ENCODE peak calls at places on chromosomes 6 and 20, in nine cellular contexts. L, R, J, K, V, E, I, W and P are unnamed samples.
A peak's percentile ranks its signal among the peaks of the same experiment; 100 is the strongest.

GRCh38 chr6:122491915-122492537 is 20.4 kb upstream of the SERINC1 start:
- DNase-seq in L (peak; percentile 83), R (peak; percentile 69), J (no peak), K (peak; percentile 36), V (peak; percentile 59), E (peak; percentile 73), I (peak; percentile 69), W (peak; percentile 63), P (peak; percentile 19)

GRCh38 chr6:9360881-9361280 is 925.5 kb upstream of the SLC35B3 start:
- DNase-seq in L (no peak), R (no peak), J (no peak), K (no peak), V (no peak), E (no peak), I (peak; percentile 10), W (no peak), P (no peak)

GRCh38 chr6:132122871-132123270 is 171.7 kb upstream of the CCN2 start:
- DNase-seq in L (no peak), R (no peak), J (no peak), K (no peak), V (peak; percentile 100), E (no peak), I (no peak), W (no peak), P (peak; percentile 81)

GRCh38 chr6:14442250-14442649 is 324.7 kb downstream of the CD83 start:
- DNase-seq in L (no peak), R (no peak), J (no peak), K (no peak), V (no peak), E (no peak), I (no peak), W (no peak), P (no peak)

GRCh38 chr6:141123084-141123483 is 1009.6 kb upstream of the GJE1 start:
- DNase-seq in L (no peak), R (no peak), J (no peak), K (no peak), V (no peak), E (no peak), I (no peak), W (no peak), P (no peak)

GRCh38 chr6:150766201-150766997 is 99.1 kb upstream of the MTHFD1L start:
- DNase-seq in L (no peak), R (no peak), J (no peak), K (no peak), V (peak; percentile 85), E (no peak), I (no peak), W (no peak), P (no peak)

GRCh38 chr6:142833054-142833453 is 111.9 kb downstream of the HIVEP2 start:
- DNase-seq in L (no peak), R (no peak), J (no peak), K (peak; percentile 69), V (no peak), E (peak; percentile 61), I (peak; percentile 87), W (peak; percentile 37), P (peak; percentile 86)

GRCh38 chr6:106527979-106528378 is 101.3 kb downstream of the RTN4IP1 start:
- DNase-seq in L (no peak), R (no peak), J (no peak), K (peak; percentile 89), V (peak; percentile 89), E (peak; percentile 86), I (peak; percentile 92), W (peak; percentile 56), P (peak; percentile 95)

GRCh38 chr6:117167520-117168271 is 97.7 kb upstream of the VGLL2 start:
- DNase-seq in L (peak; percentile 48), R (no peak), J (no peak), K (no peak), V (peak; percentile 70), E (peak; percentile 40), I (peak; percentile 100), W (peak; percentile 1), P (no peak)

GRCh38 chr6:47132724-47133123 is 90.6 kb upstream of the ADGRF1 start:
- DNase-seq in L (no peak), R (no peak), J (no peak), K (no peak), V (no peak), E (no peak), I (no peak), W (no peak), P (no peak)

GRCh38 chr6:53466257-53466656 is 78.6 kb downstream of the GCLC start:
- DNase-seq in L (no peak), R (no peak), J (no peak), K (no peak), V (no peak), E (no peak), I (no peak), W (no peak), P (no peak)

GRCh38 chr6:107991061-107991460 is 33.1 kb upstream of the SEC63 start:
- DNase-seq in L (no peak), R (no peak), J (no peak), K (no peak), V (no peak), E (no peak), I (no peak), W (no peak), P (no peak)

GRCh38 chr6:95249176-95249575 is 328.2 kb upstream of the MANEA start:
- DNase-seq in L (no peak), R (no peak), J (no peak), K (no peak), V (no peak), E (peak; percentile 8), I (no peak), W (peak; percentile 36), P (no peak)

GRCh38 chr6:116073765-116074450 is 13.2 kb upstream of the FRK start:
- DNase-seq in L (no peak), R (no peak), J (no peak), K (peak; percentile 38), V (peak; percentile 11), E (peak; percentile 30), I (peak; percentile 79), W (peak; percentile 39), P (no peak)

GRCh38 chr20:40651121-40651520 is 37.9 kb downstream of the MAFB start:
- DNase-seq in L (no peak), R (no peak), J (no peak), K (no peak), V (peak; percentile 78), E (no peak), I (no peak), W (no peak), P (peak; percentile 14)

GRCh38 chr20:55974491-55975202 is 30.7 kb downstream of the CBLN4 start:
- DNase-seq in L (no peak), R (no peak), J (no peak), K (no peak), V (no peak), E (no peak), I (no peak), W (no peak), P (no peak)

GRCh38 chr20:34925981-34926380 is 29.6 kb downstream of the GSS start:
- DNase-seq in L (no peak), R (no peak), J (no peak), K (no peak), V (no peak), E (no peak), I (no peak), W (no peak), P (no peak)

GRCh38 chr6:149769676-149770075 is 20.1 kb downstream of the PCMT1 start:
- DNase-seq in L (no peak), R (no peak), J (no peak), K (no peak), V (no peak), E (no peak), I (no peak), W (no peak), P (no peak)

GRCh38 chr6:3383525-3383924 is 73.3 kb downstream of the SLC22A23 start:
- DNase-seq in L (no peak), R (peak; percentile 56), J (no peak), K (no peak), V (peak; percentile 31), E (no peak), I (peak; percentile 53), W (peak; percentile 24), P (no peak)

GRCh38 chr6:170127151-170127550 is 163.7 kb downstream of the DLL1 start:
- DNase-seq in L (no peak), R (no peak), J (no peak), K (no peak), V (no peak), E (no peak), I (no peak), W (no peak), P (no peak)

GRCh38 chr6:25608562-25609174 is 43.3 kb upstream of the SCGN start:
- DNase-seq in L (no peak), R (no peak), J (no peak), K (no peak), V (no peak), E (no peak), I (no peak), W (no peak), P (no peak)

GRCh38 chr6:52564856-52565255 is 12.0 kb downstream of the TRAM2 start:
- DNase-seq in L (no peak), R (no peak), J (no peak), K (no peak), V (no peak), E (no peak), I (no peak), W (no peak), P (no peak)

GRCh38 chr6:83908813-83909212 is 49.3 kb downstream of the CYB5R4 start:
- DNase-seq in L (no peak), R (no peak), J (no peak), K (no peak), V (peak; percentile 46), E (no peak), I (peak; percentile 27), W (no peak), P (no peak)

GRCh38 chr20:36266189-36266588 is 29.9 kb downstream of the AAR2 start:
- DNase-seq in L (no peak), R (no peak), J (no peak), K (no peak), V (no peak), E (no peak), I (no peak), W (no peak), P (no peak)

GRCh38 chr6:105618247-105618646 is 215.4 kb upstream of the PREP start:
- DNase-seq in L (no peak), R (no peak), J (no peak), K (no peak), V (no peak), E (no peak), I (no peak), W (peak; percentile 62), P (no peak)

GRCh38 chr20:35541118-35541782 is 628 bp upstream of the ERGIC3 start:
- DNase-seq in L (peak; percentile 68), R (no peak), J (no peak), K (no peak), V (no peak), E (no peak), I (peak; percentile 25), W (no peak), P (no peak)

GRCh38 chr20:21522479-21523397 is 8.9 kb upstream of the NKX2-2 start:
- DNase-seq in L (peak; percentile 62), R (no peak), J (no peak), K (no peak), V (no peak), E (no peak), I (no peak), W (no peak), P (no peak)